ENCODE peak calls at places on chromosomes 2 and 18, in four cellular contexts. One of them, this sample, is unnamed.

GRCh38 chr2:12950957-12951656 is 234.4 kb downstream of the TRIB2 start:
- DNase-seq in breast epithelium: no peak
- DNase-seq in left ventricle myocardium inferior: no peak
- DNase-seq in mesendoderm: peak; percentile 57
- DNase-seq in this sample: peak; percentile 78

GRCh38 chr2:127589876-127590275 is 54.4 kb downstream of the MYO7B start:
- DNase-seq in breast epithelium: no peak
- DNase-seq in mesendoderm: no peak
- DNase-seq in left ventricle myocardium inferior: no peak
- DNase-seq in this sample: no peak

GRCh38 chr2:205086689-205087088 is 541.4 kb downstream of the PARD3B start:
- DNase-seq in mesendoderm: no peak
- DNase-seq in left ventricle myocardium inferior: no peak
- DNase-seq in breast epithelium: no peak
- DNase-seq in this sample: no peak

GRCh38 chr18:75923169-75923568 is 495.7 kb upstream of the SMIM21 start:
- DNase-seq in left ventricle myocardium inferior: peak; percentile 75
- DNase-seq in breast epithelium: peak; percentile 71
- DNase-seq in mesendoderm: peak; percentile 90
- DNase-seq in this sample: peak; percentile 16

GRCh38 chr2:127193164-127193947 is 26.7 kb downstream of the CYP27C1 start:
- DNase-seq in mesendoderm: no peak
- DNase-seq in left ventricle myocardium inferior: no peak
- DNase-seq in breast epithelium: no peak
- DNase-seq in this sample: no peak

GRCh38 chr18:40346146-40346545 is 1608.9 kb upstream of the PIK3C3 start:
- DNase-seq in left ventricle myocardium inferior: no peak
- DNase-seq in breast epithelium: no peak
- DNase-seq in mesendoderm: no peak
- DNase-seq in this sample: no peak

GRCh38 chr2:144162652-144163051 is 357.3 kb downstream of the ZEB2 start:
- DNase-seq in breast epithelium: no peak
- DNase-seq in mesendoderm: peak; percentile 73
- DNase-seq in left ventricle myocardium inferior: no peak
- DNase-seq in this sample: no peak

GRCh38 chr2:101342625-101343008 is 34.1 kb upstream of the RNF149 start:
- DNase-seq in mesendoderm: no peak
- DNase-seq in left ventricle myocardium inferior: no peak
- DNase-seq in breast epithelium: no peak
- DNase-seq in this sample: no peak

GRCh38 chr2:9692392-9693137 is 61.8 kb upstream of the YWHAQ start:
- DNase-seq in mesendoderm: no peak
- DNase-seq in left ventricle myocardium inferior: peak; percentile 33
- DNase-seq in breast epithelium: no peak
- DNase-seq in this sample: no peak

GRCh38 chr18:36697905-36698304 is 130.9 kb downstream of the TPGS2 start:
- DNase-seq in mesendoderm: no peak
- DNase-seq in breast epithelium: no peak
- DNase-seq in left ventricle myocardium inferior: no peak
- DNase-seq in this sample: peak; percentile 90

GRCh38 chr2:237115870-237116269 is 30.2 kb downstream of the COPS8 start:
- DNase-seq in mesendoderm: no peak
- DNase-seq in left ventricle myocardium inferior: no peak
- DNase-seq in breast epithelium: no peak
- DNase-seq in this sample: no peak

GRCh38 chr18:59929621-59930295 is 30.0 kb downstream of the PMAIP1 start:
- DNase-seq in mesendoderm: no peak
- DNase-seq in left ventricle myocardium inferior: no peak
- DNase-seq in breast epithelium: no peak
- DNase-seq in this sample: no peak

GRCh38 chr2:200453853-200454524 is 55.9 kb downstream of the KCTD18 start:
- DNase-seq in mesendoderm: peak; percentile 64
- DNase-seq in breast epithelium: no peak
- DNase-seq in left ventricle myocardium inferior: no peak
- DNase-seq in this sample: no peak

GRCh38 chr2:85436836-85437487 is 18.4 kb downstream of the SH2D6 start:
- DNase-seq in left ventricle myocardium inferior: no peak
- DNase-seq in mesendoderm: no peak
- DNase-seq in breast epithelium: no peak
- DNase-seq in this sample: no peak

GRCh38 chr2:43110442-43110871 is 115.9 kb downstream of the ZFP36L2 start:
- DNase-seq in mesendoderm: no peak
- DNase-seq in left ventricle myocardium inferior: peak; percentile 41
- DNase-seq in breast epithelium: no peak
- DNase-seq in this sample: peak; percentile 67

GRCh38 chr2:46849080-46849715 is 66.4 kb downstream of the MCFD2 start:
- DNase-seq in left ventricle myocardium inferior: no peak
- DNase-seq in breast epithelium: no peak
- DNase-seq in mesendoderm: no peak
- DNase-seq in this sample: no peak

GRCh38 chr2:128622916-128623620 is 304.4 kb upstream of the HS6ST1 start:
- DNase-seq in mesendoderm: no peak
- DNase-seq in left ventricle myocardium inferior: no peak
- DNase-seq in breast epithelium: no peak
- DNase-seq in this sample: peak; percentile 22

GRCh38 chr2:173568054-173568453 is 213.4 kb downstream of the CDCA7 start:
- DNase-seq in breast epithelium: no peak
- DNase-seq in left ventricle myocardium inferior: no peak
- DNase-seq in mesendoderm: peak; percentile 77
- DNase-seq in this sample: no peak

GRCh38 chr2:220300806-220301205 is 673.4 kb downstream of the SLC4A3 start:
- DNase-seq in mesendoderm: no peak
- DNase-seq in left ventricle myocardium inferior: no peak
- DNase-seq in breast epithelium: no peak
- DNase-seq in this sample: no peak

GRCh38 chr18:76212958-76213357 is 282.1 kb downstream of the ZNF516 start:
- DNase-seq in left ventricle myocardium inferior: no peak
- DNase-seq in breast epithelium: no peak
- DNase-seq in mesendoderm: no peak
- DNase-seq in this sample: no peak

GRCh38 chr2:4898706-4899105 is 793.5 kb upstream of the SOX11 start:
- DNase-seq in breast epithelium: no peak
- DNase-seq in mesendoderm: peak; percentile 22
- DNase-seq in left ventricle myocardium inferior: no peak
- DNase-seq in this sample: no peak

GRCh38 chr2:235008584-235009044 is 56.8 kb downstream of the SH3BP4 start:
- DNase-seq in mesendoderm: peak; percentile 33
- DNase-seq in left ventricle myocardium inferior: no peak
- DNase-seq in breast epithelium: no peak
- DNase-seq in this sample: no peak

GRCh38 chr2:15942711-15943345 is 2.5 kb downstream of the MYCN start:
- DNase-seq in breast epithelium: no peak
- DNase-seq in mesendoderm: peak; percentile 22
- DNase-seq in left ventricle myocardium inferior: no peak
- DNase-seq in this sample: no peak

GRCh38 chr2:10036095-10036879 is 7.1 kb upstream of the KLF11 start:
- DNase-seq in mesendoderm: no peak
- DNase-seq in left ventricle myocardium inferior: peak; percentile 73
- DNase-seq in breast epithelium: no peak
- DNase-seq in this sample: peak; percentile 74

GRCh38 chr2:102063948-102064678 is 72.4 kb downstream of the IL1R2 start:
- DNase-seq in left ventricle myocardium inferior: peak; percentile 81
- DNase-seq in mesendoderm: peak; percentile 84
- DNase-seq in breast epithelium: peak; percentile 82
- DNase-seq in this sample: peak; percentile 99

GRCh38 chr2:58131191-58132011 is 84.8 kb downstream of the VRK2 start:
- DNase-seq in left ventricle myocardium inferior: no peak
- DNase-seq in mesendoderm: no peak
- DNase-seq in breast epithelium: no peak
- DNase-seq in this sample: peak; percentile 64

GRCh38 chr2:28325567-28326468 is 66.8 kb upstream of the FOSL2 start:
- DNase-seq in mesendoderm: no peak
- DNase-seq in breast epithelium: no peak
- DNase-seq in left ventricle myocardium inferior: no peak
- DNase-seq in this sample: no peak

GRCh38 chr18:69898241-69898861 is 49.3 kb downstream of the CD226 start:
- DNase-seq in mesendoderm: no peak
- DNase-seq in breast epithelium: no peak
- DNase-seq in left ventricle myocardium inferior: no peak
- DNase-seq in this sample: no peak

GRCh38 chr18:63220903-63221302 is 98.7 kb downstream of the BCL2 start:
- DNase-seq in mesendoderm: no peak
- DNase-seq in breast epithelium: no peak
- DNase-seq in left ventricle myocardium inferior: no peak
- DNase-seq in this sample: no peak

GRCh38 chr2:15298769-15299168 is 262.4 kb downstream of the NBAS start:
- DNase-seq in mesendoderm: no peak
- DNase-seq in left ventricle myocardium inferior: peak; percentile 24
- DNase-seq in breast epithelium: no peak
- DNase-seq in this sample: no peak

GRCh38 chr2:16182841-16183240 is 242.5 kb downstream of the MYCN start:
- DNase-seq in breast epithelium: no peak
- DNase-seq in mesendoderm: no peak
- DNase-seq in left ventricle myocardium inferior: no peak
- DNase-seq in this sample: no peak

GRCh38 chr2:96868555-96869280 is 1.2 kb downstream of the SEMA4C start:
- DNase-seq in breast epithelium: peak; percentile 80
- DNase-seq in mesendoderm: peak; percentile 93
- DNase-seq in left ventricle myocardium inferior: peak; percentile 89
- DNase-seq in this sample: peak; percentile 97

GRCh38 chr2:100906679-100907078 is 86.7 kb downstream of the NPAS2 start:
- DNase-seq in mesendoderm: no peak
- DNase-seq in left ventricle myocardium inferior: no peak
- DNase-seq in breast epithelium: no peak
- DNase-seq in this sample: no peak

GRCh38 chr2:241458687-241459086 is 49.7 kb downstream of the STK25 start:
- DNase-seq in breast epithelium: no peak
- DNase-seq in mesendoderm: no peak
- DNase-seq in left ventricle myocardium inferior: no peak
- DNase-seq in this sample: no peak

GRCh38 chr2:27489118-27489497 is 435 bp downstream of the IFT172 start:
- DNase-seq in left ventricle myocardium inferior: no peak
- DNase-seq in breast epithelium: no peak
- DNase-seq in mesendoderm: peak; percentile 38
- DNase-seq in this sample: peak; percentile 40

GRCh38 chr2:108536133-108536780 is 2.0 kb downstream of the LIMS1 start:
- DNase-seq in left ventricle myocardium inferior: no peak
- DNase-seq in breast epithelium: no peak
- DNase-seq in mesendoderm: peak; percentile 42
- DNase-seq in this sample: peak; percentile 34

DNA sequence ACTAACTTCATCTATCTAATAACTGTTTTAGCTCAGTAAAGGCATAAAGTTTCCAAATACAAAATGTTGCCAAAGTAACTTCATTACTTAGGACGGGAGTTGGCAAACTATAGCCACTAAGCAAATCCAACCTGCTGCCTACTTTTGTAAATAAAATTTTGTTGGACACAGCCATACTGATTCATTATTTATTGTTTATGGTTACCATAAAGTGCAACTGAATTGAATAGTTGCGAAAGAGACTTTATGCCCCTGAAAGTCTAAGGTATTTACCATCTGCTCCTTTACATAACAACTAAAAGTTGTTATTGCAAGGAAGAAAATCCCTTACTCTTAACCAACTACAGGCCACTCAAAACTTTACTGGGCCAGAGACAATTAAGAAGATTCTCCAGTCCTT is 256.7 kb upstream of the RBBP8 start:
- DNase-seq in breast epithelium: no peak
- DNase-seq in mesendoderm: no peak
- DNase-seq in left ventricle myocardium inferior: no peak
- DNase-seq in this sample: peak; percentile 76
- H3K4me1 ChIP-seq in breast epithelium: no peaks in the 10 kb centered on the region
- H3K4me1 ChIP-seq in mesendoderm: no peaks in the 10 kb centered on the region
- H3K4me1 ChIP-seq in left ventricle myocardium inferior: no peaks in the 10 kb centered on the region
- H3K4me1 ChIP-seq in this sample: peaks cover 22% of the 10 kb centered on the region

DNA sequence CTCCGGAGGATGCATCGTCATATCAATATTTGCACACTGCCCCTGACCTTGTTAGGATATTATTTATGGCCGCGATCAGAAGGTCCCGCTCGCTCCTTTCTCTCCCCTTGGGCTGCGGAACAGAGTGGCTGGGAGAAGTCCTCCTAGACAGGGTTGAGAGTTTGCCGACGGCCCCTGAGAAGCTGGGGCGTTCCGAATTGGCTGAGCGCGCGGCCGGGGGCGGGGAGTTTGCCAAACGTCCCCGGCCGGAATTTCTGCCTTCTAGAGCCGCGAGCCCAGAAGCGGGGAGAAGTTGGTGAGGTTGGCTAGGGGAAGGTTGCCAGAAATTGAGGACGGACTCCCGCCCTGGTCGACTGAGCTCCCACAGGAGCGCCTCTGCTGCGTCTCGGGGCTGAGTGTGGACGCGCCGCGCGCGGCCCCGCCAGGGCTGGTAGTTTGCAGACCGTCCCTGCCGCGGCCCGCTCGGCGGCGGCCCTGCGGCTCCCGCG is 134.2 kb upstream of the MGAT5 start:
- DNase-seq in left ventricle myocardium inferior: peak; percentile 92
- DNase-seq in breast epithelium: peak; percentile 88
- DNase-seq in mesendoderm: peak; percentile 96
- DNase-seq in this sample: peak; percentile 97
- H3K4me1 ChIP-seq in left ventricle myocardium inferior: peaks cover 67% of the 10 kb centered on the region
- H3K4me1 ChIP-seq in breast epithelium: no peaks in the 10 kb centered on the region
- H3K4me1 ChIP-seq in mesendoderm: peaks cover 10% of the 10 kb centered on the region
- H3K4me1 ChIP-seq in this sample: peaks cover 18% of the 10 kb centered on the region

GRCh38 chr18:1014496-1014895 is 109.8 kb downstream of the ADCYAP1 start:
- DNase-seq in left ventricle myocardium inferior: no peak
- DNase-seq in breast epithelium: no peak
- DNase-seq in mesendoderm: peak; percentile 75
- DNase-seq in this sample: no peak

GRCh38 chr18:1014951-1015627 is 110.4 kb downstream of the ADCYAP1 start:
- DNase-seq in mesendoderm: peak; percentile 87
- DNase-seq in left ventricle myocardium inferior: no peak
- DNase-seq in breast epithelium: no peak
- DNase-seq in this sample: peak; percentile 34

GRCh38 chr18:1015777-1016176 is 111.1 kb downstream of the ADCYAP1 start:
- DNase-seq in breast epithelium: no peak
- DNase-seq in mesendoderm: no peak
- DNase-seq in left ventricle myocardium inferior: no peak
- DNase-seq in this sample: no peak

GRCh38 chr18:1012775-1013174 is 108.1 kb downstream of the ADCYAP1 start:
- DNase-seq in breast epithelium: no peak
- DNase-seq in mesendoderm: no peak
- DNase-seq in left ventricle myocardium inferior: no peak
- DNase-seq in this sample: no peak

DNA sequence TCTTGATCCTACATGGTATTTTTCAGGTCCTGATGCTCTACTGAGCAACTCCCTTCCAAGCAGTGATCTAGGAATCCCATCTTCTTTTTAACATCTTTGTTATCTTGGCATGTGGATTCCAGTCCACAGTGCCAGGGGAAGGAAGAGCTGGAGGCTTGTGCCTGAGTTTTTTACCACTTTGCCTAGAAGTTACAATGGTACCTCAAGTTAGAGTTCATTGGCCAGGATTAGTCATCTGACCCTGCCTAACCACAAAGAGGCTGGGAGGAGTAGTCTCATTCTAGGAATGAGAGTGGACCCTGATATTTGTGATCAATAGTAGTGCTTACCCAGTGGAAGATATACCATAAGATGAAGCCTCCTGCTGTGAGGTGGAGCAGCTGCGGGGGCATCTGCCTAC is 109.3 kb downstream of the ADCYAP1 start:
- DNase-seq in left ventricle myocardium inferior: no peak
- DNase-seq in mesendoderm: peak; percentile 33
- DNase-seq in breast epithelium: no peak
- DNase-seq in this sample: no peak
- H3K4me1 ChIP-seq in left ventricle myocardium inferior: peaks cover 16% of the 10 kb centered on the region
- H3K4me1 ChIP-seq in mesendoderm: peaks cover 15% of the 10 kb centered on the region
- H3K4me1 ChIP-seq in breast epithelium: no peaks in the 10 kb centered on the region
- H3K4me1 ChIP-seq in this sample: peaks cover 32% of the 10 kb centered on the region

GRCh38 chr2:3256655-3257054 is 121.0 kb downstream of the EIPR1 start:
- DNase-seq in mesendoderm: no peak
- DNase-seq in breast epithelium: no peak
- DNase-seq in left ventricle myocardium inferior: no peak
- DNase-seq in this sample: no peak
- H3K4me1 ChIP-seq in mesendoderm: no peaks in the 10 kb centered on the region
- H3K4me1 ChIP-seq in breast epithelium: no peaks in the 10 kb centered on the region
- H3K4me1 ChIP-seq in left ventricle myocardium inferior: peaks cover 9% of the 10 kb centered on the region
- H3K4me1 ChIP-seq in this sample: no peaks in the 10 kb centered on the region